ENCODE peak calls at places on chromosome 14, in six cellular contexts. G, N, I, A, U and C are unnamed samples.

GRCh38 chr14:100384819-100385813 is 62.0 kb downstream of the SLC25A47 start:
- DNase-seq in I (no peak), U (no peak), G (no peak), N (no peak), A (no peak), C (no peak)

GRCh38 chr14:37447883-37448391 is 147.1 kb downstream of the FOXA1 start:
- DNase-seq in G (no peak), I (no peak), A (no peak), N (no peak), U (no peak), C (no peak)

GRCh38 chr14:106691601-106692291 is 1165.4 kb downstream of the TMEM121 start:
- DNase-seq in I (peak), U (no peak), G (no peak), N (no peak), A (no peak), C (no peak)

GRCh38 chr14:100448376-100448775 is 125.2 kb downstream of the SLC25A47 start:
- DNase-seq in U (no peak), G (no peak), N (no peak), I (no peak), A (no peak), C (no peak)

GRCh38 chr14:96756745-96757144 is 40.4 kb upstream of the VRK1 start:
- DNase-seq in I (no peak), G (no peak), U (no peak), A (no peak), N (no peak), C (no peak)

GRCh38 chr14:98176910-98177309 is 1095.1 kb downstream of the BCL11B start:
- DNase-seq in U (no peak), N (no peak), G (no peak), I (no peak), A (no peak), C (no peak)

GRCh38 chr14:32808574-32809098 is 130.0 kb upstream of the NPAS3 start:
- DNase-seq in I (no peak), G (no peak), U (no peak), A (no peak), N (no peak), C (no peak)

GRCh38 chr14:23555882-23556699 is at the start of gene THTPA:
- DNase-seq in I (peak), A (peak), N (peak), G (peak), U (peak), C (peak)

GRCh38 chr14:54762296-54762695 is 140.3 kb downstream of the GCH1 start:
- DNase-seq in N (no peak), G (peak), U (no peak), A (no peak), I (no peak), C (no peak)

GRCh38 chr14:23539209-23539866 is 12.2 kb downstream of the ZFHX2 start:
- DNase-seq in N (no peak), U (no peak), I (no peak), G (no peak), A (peak), C (no peak)

GRCh38 chr14:97411938-97412612 is 614.9 kb downstream of the VRK1 start:
- DNase-seq in U (no peak), N (no peak), I (no peak), A (no peak), G (no peak), C (no peak)

GRCh38 chr14:80003138-80003537 is 208.2 kb downstream of the DIO2 start:
- DNase-seq in N (no peak), U (no peak), G (no peak), A (no peak), I (no peak), C (no peak)

GRCh38 chr14:51210594-51210993 is 29.5 kb upstream of the TMX1 start:
- DNase-seq in N (no peak), I (no peak), A (no peak), U (no peak), G (no peak), C (no peak)